ENCODE peak calls at places on chromosomes 3 and 15, in five cellular contexts. S is colonic mucosa, V is AG04450, G is pancreas, O is tibial artery. T is an unnamed sample.

GRCh38 chr3:184822654-184823053 is 10.7 kb downstream of the VPS8 start:
- DNase-seq in S (no peak), V (no peak), G (no peak), O (no peak), T (no peak)

GRCh38 chr15:54014067-54014466 is 35.8 kb downstream of the UNC13C start:
- DNase-seq in S (no peak), V (no peak), G (no peak), O (no peak), T (no peak)

GRCh38 chr3:196274585-196274984 is 12.9 kb downstream of the PCYT1A start:
- DNase-seq in S (no peak), V (no peak), G (no peak), O (no peak), T (no peak)

GRCh38 chr3:195859846-195860411 is 48.2 kb upstream of the MUC4 start:
- DNase-seq in S (no peak), V (no peak), G (no peak), O (no peak), T (peak)

GRCh38 chr3:45590822-45591546 is 3.6 kb upstream of the LIMD1 start:
- DNase-seq in S (peak), V (no peak), G (no peak), O (no peak), T (no peak)

GRCh38 chr3:14481018-14481645 is 59.0 kb downstream of the GRIP2 start:
- DNase-seq in S (no peak), V (no peak), G (peak), O (no peak), T (no peak)

GRCh38 chr15:89749526-89749925 is 1.5 kb downstream of the MESP1 start:
- DNase-seq in S (no peak), V (no peak), G (no peak), O (no peak), T (no peak)

GRCh38 chr3:153219147-153219546 is 57.1 kb downstream of the RAP2B start:
- DNase-seq in S (no peak), V (no peak), G (no peak), O (no peak), T (no peak)

GRCh38 chr15:99994849-99995248 is 261.6 kb upstream of the LYSMD4 start:
- DNase-seq in S (no peak), V (no peak), G (peak), O (no peak), T (no peak)

GRCh38 chr3:112319516-112320276 is 13.3 kb upstream of the CD200 start:
- DNase-seq in S (no peak), V (no peak), G (no peak), O (no peak), T (no peak)

GRCh38 chr3:159432721-159433300 is 555.8 kb upstream of the IL12A start:
- DNase-seq in S (no peak), V (no peak), G (no peak), O (no peak), T (no peak)

GRCh38 chr3:62090066-62090465 is 283.3 kb downstream of the FEZF2 start:
- DNase-seq in S (no peak), V (no peak), G (no peak), O (no peak), T (no peak)

GRCh38 chr3:114216186-114216970 is 21.0 kb downstream of the ZNF80 start:
- DNase-seq in S (no peak), V (no peak), G (no peak), O (no peak), T (no peak)

GRCh38 chr3:58640700-58641372 is 25.7 kb downstream of the FAM3D start:
- DNase-seq in S (peak), V (peak), G (peak), O (peak), T (peak)

GRCh38 chr3:150286390-150287147 is 121.5 kb upstream of the TSC22D2 start:
- DNase-seq in S (no peak), V (no peak), G (no peak), O (no peak), T (no peak)

DNA sequence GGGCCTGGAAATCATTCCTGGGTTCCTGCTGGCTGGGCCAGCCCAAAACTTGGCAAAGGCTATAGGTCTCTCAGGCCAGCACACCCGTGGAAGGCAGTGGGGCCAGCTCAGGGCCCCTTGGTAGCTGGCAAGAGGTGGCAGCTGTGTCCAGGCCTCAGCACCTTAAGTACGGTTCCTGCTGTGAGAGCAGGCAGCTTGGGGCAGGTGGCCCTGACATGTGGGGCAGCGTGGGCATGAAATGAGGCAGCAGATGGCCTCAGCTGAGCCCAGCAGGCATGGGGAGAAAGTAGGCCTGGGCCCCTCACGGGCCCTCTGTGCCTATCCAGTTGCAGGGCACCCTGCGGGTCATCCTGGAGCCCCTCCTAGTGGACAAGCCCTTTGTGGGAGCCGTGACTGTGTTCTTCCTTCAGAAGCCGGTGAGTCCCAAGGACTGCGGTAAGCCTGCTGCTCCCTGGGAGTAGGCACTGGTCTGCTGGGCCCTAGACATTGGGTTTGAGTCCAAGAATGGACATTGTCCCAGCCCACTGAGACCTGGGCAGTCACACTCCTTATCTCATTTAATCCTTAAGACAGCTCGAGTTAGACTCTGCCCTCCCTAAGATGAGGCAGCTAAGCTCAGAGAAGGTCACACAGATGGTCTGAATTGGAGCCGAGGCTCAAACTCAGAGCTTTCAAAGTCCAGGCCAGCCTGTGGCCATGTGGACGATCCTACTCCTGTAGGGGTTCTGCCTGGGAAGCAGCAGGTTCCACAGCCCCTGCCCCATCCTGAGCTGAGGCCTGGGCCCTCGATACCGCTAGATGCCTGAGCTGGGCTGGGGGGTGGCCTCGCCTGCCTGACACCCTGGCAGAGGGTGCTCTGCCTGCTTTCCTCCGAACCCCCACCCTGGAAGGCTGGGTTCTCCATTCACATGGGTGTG is 25.5 kb downstream of the ESYT3 start:
- DNase-seq in S (no peak), V (no peak), G (no peak), O (no peak), T (no peak)
- H3K27ac ChIP-seq in S (no peak), V (no peak), G (no peak), O (no peak), T (no peak)

GRCh38 chr3:8182904-8183303 is 318.7 kb upstream of the LMCD1 start:
- DNase-seq in S (no peak), V (no peak), G (no peak), O (no peak), T (no peak)

GRCh38 chr3:8186213-8186612 is 315.4 kb upstream of the LMCD1 start:
- DNase-seq in S (no peak), V (no peak), G (no peak), O (no peak), T (no peak)

GRCh38 chr3:8183627-8184026 is 318.0 kb upstream of the LMCD1 start:
- DNase-seq in S (no peak), V (no peak), G (no peak), O (no peak), T (no peak)
- TF ChIP-seq CTCF in S (no peak), V (no peak), G (no peak), O (no peak), T (no peak)

GRCh38 chr15:96415513-96416217 is 85.2 kb downstream of the NR2F2 start:
- DNase-seq in S (no peak), V (no peak), G (no peak), O (no peak), T (no peak)
- H3K4me3 ChIP-seq in S (no peak), V (no peak), G (no peak), O (no peak), T (peak)

DNA sequence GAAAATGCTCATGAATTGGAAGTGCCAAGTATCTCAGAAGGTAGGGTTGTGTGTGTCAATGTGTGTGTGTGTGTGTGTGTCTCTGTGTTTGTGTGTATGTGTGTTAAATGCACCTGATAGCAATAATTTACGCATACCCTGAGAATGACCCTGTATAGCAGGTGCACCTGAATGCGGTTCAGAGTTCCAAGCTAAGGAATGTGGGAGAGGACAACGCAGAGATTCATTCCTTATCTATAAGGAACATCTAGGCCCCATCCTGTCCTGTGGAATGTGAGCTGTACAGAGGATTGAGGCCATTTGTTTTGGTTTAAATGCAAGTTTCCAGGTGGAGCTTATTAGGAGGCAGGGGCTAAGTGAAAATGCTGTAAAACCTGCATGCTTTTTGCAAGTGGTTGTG is 49.1 kb upstream of the NEDD4 start:
- DNase-seq in S (no peak), V (no peak), G (no peak), O (no peak), T (no peak)
- H3K27ac ChIP-seq in S (no peak), V (no peak), G (no peak), O (no peak), T (no peak)

DNA sequence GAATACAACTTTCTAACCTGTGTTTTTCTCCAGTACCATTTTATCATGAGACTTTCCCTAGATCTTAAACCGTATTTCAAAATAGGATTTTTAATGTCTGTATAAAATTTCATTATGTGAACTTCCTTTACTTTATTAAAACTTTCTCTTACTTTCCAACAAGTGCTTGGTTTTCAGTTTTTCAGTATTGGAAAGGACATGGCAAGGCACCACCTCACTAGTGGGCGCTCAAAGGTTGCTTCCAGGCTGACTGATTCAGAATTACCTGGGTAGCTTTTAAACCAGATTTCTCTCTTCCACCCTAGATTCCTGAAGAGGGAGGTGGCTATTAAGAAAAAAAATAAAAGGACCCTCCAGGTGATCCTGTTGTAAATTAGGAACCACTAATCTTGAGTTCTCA is 236.6 kb downstream of the SOX2 start:
- DNase-seq in S (no peak), V (no peak), G (no peak), O (no peak), T (no peak)
- TF ChIP-seq CTCF in S (no peak), V (no peak), G (no peak), O (no peak), T (no peak)

DNA sequence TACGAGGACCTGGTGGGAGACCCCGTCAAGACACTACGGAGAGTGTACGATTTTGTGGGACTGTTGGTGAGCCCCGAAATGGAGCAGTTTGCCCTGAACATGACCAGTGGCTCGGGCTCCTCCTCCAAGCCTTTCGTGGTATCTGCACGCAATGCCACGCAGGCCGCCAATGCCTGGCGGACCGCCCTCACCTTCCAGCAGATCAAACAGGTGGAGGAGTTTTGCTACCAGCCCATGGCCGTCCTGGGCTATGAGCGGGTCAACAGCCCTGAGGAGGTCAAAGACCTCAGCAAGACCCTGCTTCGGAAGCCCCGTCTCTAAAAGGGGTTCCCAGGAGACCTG is 2.5 kb downstream of the CHST2 start:
- DNase-seq in S (no peak), V (no peak), G (peak), O (no peak), T (no peak)
- H3K4me3 ChIP-seq in S (no peak), V (no peak), G (no peak), O (no peak), T (no peak)

DNA sequence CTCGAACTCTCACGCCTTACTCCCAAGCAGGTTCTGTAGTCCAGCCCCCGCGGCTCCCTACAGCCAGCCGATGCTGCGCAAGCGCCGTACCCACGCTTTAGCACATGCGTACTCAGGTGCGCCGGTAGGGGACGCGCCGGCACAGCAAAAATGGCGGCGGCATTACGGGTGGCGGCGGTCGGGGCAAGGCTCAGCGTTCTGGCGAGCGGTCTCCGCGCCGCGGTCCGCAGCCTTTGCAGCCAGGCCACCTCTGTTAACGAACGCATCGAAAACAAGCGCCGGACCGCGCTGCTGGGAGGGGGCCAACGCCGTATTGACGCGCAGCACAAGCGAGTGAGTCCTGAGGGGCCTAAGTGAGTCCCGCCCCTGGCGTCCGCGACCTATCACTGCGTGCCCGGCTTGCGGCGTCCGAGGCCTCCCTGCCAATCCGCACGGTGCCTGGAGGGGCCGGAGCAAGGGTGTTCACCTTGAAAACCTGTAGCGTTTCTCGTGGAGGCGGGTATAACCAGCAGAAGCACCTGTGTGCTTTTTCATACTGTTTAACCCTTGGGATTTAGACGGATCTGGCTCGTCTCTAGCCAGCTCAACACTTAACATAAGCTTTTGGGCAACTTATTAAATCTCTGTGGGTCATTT is at the start of gene PCCB:
- DNase-seq in S (peak), V (peak), G (peak), O (peak), T (peak)
- H3K27ac ChIP-seq in S (peak), V (peak), G (peak), O (peak), T (peak)

GRCh38 chr3:123920383-123920782 is 36.3 kb upstream of the MYLK start:
- DNase-seq in S (no peak), V (no peak), G (no peak), O (no peak), T (no peak)

GRCh38 chr3:123919353-123919752 is 35.2 kb upstream of the MYLK start:
- DNase-seq in S (no peak), V (no peak), G (no peak), O (no peak), T (no peak)

GRCh38 chr3:123909785-123910184 is 25.7 kb upstream of the MYLK start:
- DNase-seq in S (no peak), V (no peak), G (no peak), O (no peak), T (no peak)

DNA sequence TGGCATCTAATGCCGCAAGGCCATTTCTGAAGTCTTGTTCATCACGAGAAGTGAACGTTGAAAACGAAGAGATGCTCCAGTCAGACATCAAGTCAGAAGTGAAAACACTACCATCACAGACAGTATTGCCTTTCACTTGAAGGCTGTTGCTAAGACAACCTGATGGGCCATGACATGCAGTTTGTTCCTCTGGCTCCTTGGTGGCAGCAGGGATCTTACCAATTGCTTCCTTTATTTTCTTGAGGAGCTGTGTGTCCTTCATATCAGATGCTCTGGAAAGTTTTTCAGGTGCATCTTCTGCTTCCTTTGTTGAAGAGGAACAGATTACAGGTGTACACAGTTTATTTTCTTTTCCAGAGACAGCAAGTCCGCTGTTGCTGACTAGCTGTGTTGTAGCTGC is 30.7 kb upstream of the MYLK start:
- DNase-seq in S (no peak), V (no peak), G (no peak), O (no peak), T (no peak)
- TF ChIP-seq CTCF in S (no peak), V (no peak), G (no peak), O (no peak), T (no peak)